ENCODE peak calls at places on chromosomes 2 and 18, in nine cellular contexts. T is T-helper 2 cell; H is stimulated activated CD4-positive, alpha-beta T cell treated with anti-CD3 and anti-CD28 coated beads, Interleukin-4, amount 100 ng/mL, for 24 hours; K is H4; F is HT-29; B is mesothelial cell of epicardium; O is COR-L47; D is adrenal gland; W is neural crest cell. Q is an unnamed sample.

GRCh38 chr2:134774786-134775641 is 56.2 kb upstream of the TMEM163 start:
- DNase-seq in T (no peak), H (no peak), K (no peak), F (no peak), B (no peak), O (peak), D (no peak), W (no peak), Q (no peak)

GRCh38 chr2:72367530-72368225 is 220.0 kb upstream of the CYP26B1 start:
- DNase-seq in T (no peak), H (no peak), K (peak), F (peak), B (no peak), O (no peak), D (no peak), W (no peak), Q (no peak)

GRCh38 chr2:17754773-17755425 is 961 bp downstream of the GEN1 start:
- DNase-seq in T (no peak), H (no peak), K (no peak), F (peak), B (no peak), O (no peak), D (no peak), W (no peak), Q (no peak)

GRCh38 chr2:184814428-184814827 is 216.1 kb downstream of the ZNF804A start:
- DNase-seq in T (no peak), H (no peak), K (no peak), F (no peak), B (no peak), O (peak), D (no peak), W (no peak), Q (no peak)

GRCh38 chr2:19580264-19580663 is 221.8 kb upstream of the OSR1 start:
- DNase-seq in T (no peak), H (no peak), K (no peak), F (peak), B (no peak), O (no peak), D (no peak), W (no peak), Q (no peak)

GRCh38 chr2:126482582-126483464 is 173.1 kb upstream of the GYPC start:
- DNase-seq in T (no peak), H (no peak), K (peak), F (peak), B (no peak), O (peak), D (no peak), W (no peak), Q (no peak)

GRCh38 chr18:8854550-8854949 is 149.2 kb downstream of the MTCL1 start:
- DNase-seq in T (no peak), H (no peak), K (no peak), F (no peak), B (no peak), O (no peak), D (no peak), W (no peak), Q (no peak)

GRCh38 chr18:9613550-9614400 is 584 bp downstream of the PPP4R1 start:
- DNase-seq in T (peak), H (peak), K (peak), F (peak), B (peak), O (peak), D (peak), W (peak), Q (peak)

GRCh38 chr2:114128255-114128654 is 238.4 kb downstream of the ACTR3 start:
- DNase-seq in T (no peak), H (no peak), K (no peak), F (no peak), B (no peak), O (no peak), D (no peak), W (no peak), Q (no peak)

GRCh38 chr2:30385327-30385726 is 61.7 kb upstream of the LCLAT1 start:
- DNase-seq in T (no peak), H (no peak), K (no peak), F (peak), B (peak), O (no peak), D (no peak), W (peak), Q (no peak)

GRCh38 chr2:43942001-43942400 is 53.8 kb downstream of the LRPPRC start:
- DNase-seq in T (no peak), H (no peak), K (no peak), F (no peak), B (no peak), O (no peak), D (no peak), W (no peak), Q (no peak)

GRCh38 chr2:74383254-74383653 is 3.1 kb upstream of the DCTN1 start:
- DNase-seq in T (no peak), H (no peak), K (no peak), F (no peak), B (no peak), O (no peak), D (no peak), W (no peak), Q (no peak)

GRCh38 chr2:113025751-113026150 is 20.5 kb downstream of the IL36A start:
- DNase-seq in T (no peak), H (no peak), K (no peak), F (no peak), B (no peak), O (no peak), D (no peak), W (no peak), Q (no peak)

GRCh38 chr2:218981390-218982311 is 3.3 kb downstream of the FEV start:
- DNase-seq in T (no peak), H (peak), K (no peak), F (no peak), B (no peak), O (no peak), D (no peak), W (no peak), Q (no peak)

GRCh38 chr18:3294435-3295080 is 32.6 kb downstream of the MYL12B start:
- DNase-seq in T (no peak), H (no peak), K (no peak), F (no peak), B (no peak), O (peak), D (no peak), W (no peak), Q (no peak)

GRCh38 chr2:102796337-102796736 is 34.5 kb downstream of the TMEM182 start:
- DNase-seq in T (no peak), H (no peak), K (no peak), F (no peak), B (no peak), O (peak), D (no peak), W (no peak), Q (no peak)

GRCh38 chr2:101958071-101958470 is 33.7 kb upstream of the IL1R2 start:
- DNase-seq in T (no peak), H (no peak), K (no peak), F (no peak), B (no peak), O (no peak), D (no peak), W (no peak), Q (no peak)

GRCh38 chr2:100627653-100628300 is 65.0 kb downstream of the PDCL3 start:
- DNase-seq in T (no peak), H (no peak), K (no peak), F (no peak), B (no peak), O (no peak), D (no peak), W (no peak), Q (no peak)

GRCh38 chr2:172734711-172735645 is 667 bp upstream of the RAPGEF4 start:
- DNase-seq in T (no peak), H (peak), K (no peak), F (no peak), B (no peak), O (peak), D (no peak), W (no peak), Q (no peak)

GRCh38 chr2:84293791-84294380 is 165.2 kb downstream of the SUCLG1 start:
- DNase-seq in T (no peak), H (no peak), K (no peak), F (no peak), B (no peak), O (no peak), D (no peak), W (no peak), Q (no peak)

GRCh38 chr2:217993055-217993645 is 9.6 kb downstream of the TNS1 start:
- DNase-seq in T (no peak), H (no peak), K (peak), F (no peak), B (no peak), O (no peak), D (no peak), W (no peak), Q (no peak)

GRCh38 chr2:229927817-229928321 is 5.6 kb downstream of the FBXO36 start:
- DNase-seq in T (no peak), H (no peak), K (no peak), F (no peak), B (no peak), O (no peak), D (no peak), W (no peak), Q (no peak)

GRCh38 chr2:222250313-222250712 is 48.5 kb downstream of the PAX3 start:
- DNase-seq in T (no peak), H (no peak), K (no peak), F (no peak), B (no peak), O (no peak), D (no peak), W (no peak), Q (no peak)

GRCh38 chr18:25283769-25284168 is 68.2 kb downstream of the ZNF521 start:
- DNase-seq in T (no peak), H (no peak), K (no peak), F (no peak), B (no peak), O (no peak), D (no peak), W (no peak), Q (no peak)

GRCh38 chr2:44358498-44358897 is 2.8 kb downstream of the PREPL start:
- DNase-seq in T (no peak), H (peak), K (peak), F (peak), B (no peak), O (peak), D (peak), W (no peak), Q (peak)

GRCh38 chr2:144431384-144431783 is 88.5 kb downstream of the ZEB2 start:
- DNase-seq in T (no peak), H (no peak), K (no peak), F (no peak), B (no peak), O (peak), D (no peak), W (no peak), Q (no peak)

GRCh38 chr2:20040489-20041172 is 10.8 kb downstream of the LAPTM4A start:
- DNase-seq in T (no peak), H (no peak), K (no peak), F (no peak), B (no peak), O (no peak), D (no peak), W (no peak), Q (no peak)